ENCODE peak calls at places on chromosome 15, in ten cellular contexts. W is heart left ventricle, U is GM23248, C is Peyer's patch, O is sigmoid colon, N is upper lobe of left lung, G is A549, K is cardiac muscle cell, X is aorta, A is heart right ventricle. B is an unnamed sample.
A peak's percentile ranks its signal among the peaks of the same experiment; 100 is the strongest.

GRCh38 chr15:60400957-60401356 is 3.2 kb upstream of the ANXA2 start:
- DNase-seq in W (no peak), U (peak; percentile 61), C (no peak), O (no peak), N (no peak), G (no peak), K (no peak), X (no peak), A (no peak), B (no peak)

GRCh38 chr15:85681391-85681790 is 113.3 kb downstream of the KLHL25 start:
- DNase-seq in W (no peak), U (no peak), C (no peak), O (no peak), N (no peak), G (no peak), K (no peak), X (no peak), A (no peak), B (no peak)

GRCh38 chr15:76335129-76335850 is 1.3 kb upstream of the ISL2 start:
- DNase-seq in W (no peak), U (no peak), C (no peak), O (peak; percentile 68), N (no peak), G (no peak), K (no peak), X (no peak), A (no peak), B (no peak)

GRCh38 chr15:74807302-74807701 is 5.3 kb upstream of the LMAN1L start:
- DNase-seq in W (no peak), U (no peak), C (no peak), O (no peak), N (no peak), G (no peak), K (no peak), X (no peak), A (no peak), B (no peak)

GRCh38 chr15:78628227-78628626 is 7.4 kb upstream of the CHRNA3 start:
- DNase-seq in W (no peak), U (no peak), C (no peak), O (no peak), N (peak; percentile 7), G (no peak), K (no peak), X (no peak), A (no peak), B (no peak)

GRCh38 chr15:67074886-67075229 is 9.5 kb downstream of the SMAD3 start:
- DNase-seq in W (no peak), U (peak; percentile 70), C (no peak), O (no peak), N (no peak), G (no peak), K (no peak), X (no peak), A (no peak), B (no peak)

GRCh38 chr15:38554354-38554753 is 10.3 kb downstream of the RASGRP1 start:
- DNase-seq in W (no peak), U (no peak), C (no peak), O (no peak), N (no peak), G (no peak), K (no peak), X (no peak), A (no peak), B (no peak)

GRCh38 chr15:25830844-25831443 is 32.2 kb downstream of the ATP10A start:
- DNase-seq in W (peak; percentile 67), U (peak; percentile 98), C (no peak), O (peak; percentile 89), N (no peak), G (peak; percentile 69), K (peak; percentile 80), X (peak; percentile 88), A (no peak), B (no peak)

GRCh38 chr15:40320931-40321371 is 2.5 kb upstream of the INAFM2 start:
- DNase-seq in W (no peak), U (peak; percentile 81), C (peak; percentile 64), O (peak; percentile 79), N (peak; percentile 69), G (peak; percentile 48), K (peak; percentile 76), X (peak; percentile 59), A (peak; percentile 66), B (peak; percentile 26)

GRCh38 chr15:60526127-60526616 is 47.2 kb upstream of the ICE2 start:
- DNase-seq in W (no peak), U (no peak), C (no peak), O (peak; percentile 74), N (no peak), G (no peak), K (no peak), X (no peak), A (peak; percentile 31), B (no peak)

GRCh38 chr15:68537097-68537496 is 41.7 kb upstream of the CORO2B start:
- DNase-seq in W (no peak), U (peak; percentile 33), C (no peak), O (no peak), N (no peak), G (no peak), K (peak; percentile 19), X (no peak), A (no peak), B (no peak)

GRCh38 chr15:68537506-68537905 is 41.3 kb upstream of the CORO2B start:
- DNase-seq in W (no peak), U (no peak), C (no peak), O (no peak), N (no peak), G (no peak), K (no peak), X (no peak), A (no peak), B (no peak)

GRCh38 chr15:68531794-68532193 is 47.0 kb upstream of the CORO2B start:
- DNase-seq in W (no peak), U (no peak), C (no peak), O (no peak), N (no peak), G (no peak), K (no peak), X (no peak), A (no peak), B (no peak)

GRCh38 chr15:68538291-68538690 is 40.5 kb upstream of the CORO2B start:
- DNase-seq in W (no peak), U (peak; percentile 35), C (no peak), O (no peak), N (no peak), G (no peak), K (no peak), X (no peak), A (no peak), B (no peak)

GRCh38 chr15:68536331-68537095 is 42.3 kb upstream of the CORO2B start:
- DNase-seq in W (no peak), U (peak; percentile 96), C (no peak), O (no peak), N (no peak), G (no peak), K (peak; percentile 95), X (no peak), A (no peak), B (no peak)
- H3K27ac ChIP-seq in W (no peak overlapping the region), U (peak overlapping the region; percentile 97), C (no peak overlapping the region), O (no peak overlapping the region), N (no peak overlapping the region), G (peak overlapping the region; percentile 15), K (no peak overlapping the region), X (peak overlapping the region; percentile 49), A (no peak overlapping the region), B (no peak overlapping the region)

DNA sequence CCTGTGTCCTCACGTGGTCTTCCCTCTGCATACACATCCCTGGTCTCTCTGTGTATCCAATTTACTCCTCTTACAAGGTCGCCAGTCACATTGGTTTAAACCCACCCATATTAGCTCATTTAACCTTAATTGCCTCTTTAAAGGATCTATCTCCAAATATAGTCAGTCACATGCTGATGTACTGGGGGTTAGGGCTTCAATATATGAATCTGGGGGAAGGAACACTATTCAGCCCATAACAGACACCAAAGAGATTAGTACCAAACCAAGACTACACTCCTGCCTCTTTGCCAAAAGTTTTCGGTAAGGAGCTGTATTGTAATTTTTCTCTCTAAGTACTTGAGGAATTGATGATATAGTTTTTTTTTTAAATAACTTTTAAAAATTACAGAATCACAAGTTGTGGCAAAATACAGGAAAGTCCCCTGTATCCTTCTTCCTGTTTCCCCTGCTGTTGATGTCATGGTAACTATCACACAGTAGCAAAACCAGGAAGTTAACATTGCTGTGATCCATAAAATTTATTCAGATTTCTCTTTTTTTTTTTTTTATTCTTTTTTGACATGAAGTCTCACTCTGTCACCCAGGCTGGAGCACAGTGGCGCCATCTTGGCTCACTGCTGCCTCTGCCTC is 67.8 kb downstream of the SLCO3A1 start:
- DNase-seq in W (no peak), U (no peak), C (no peak), O (no peak), N (no peak), G (peak; percentile 10), K (peak; percentile 46), X (no peak), A (no peak), B (no peak)
- H3K27ac ChIP-seq in W (peak overlapping the region; percentile 72), U (no peak overlapping the region), C (no peak overlapping the region), O (no peak overlapping the region), N (peak overlapping the region; percentile 46), G (no peak overlapping the region), K (no peak overlapping the region), X (no peak overlapping the region), A (peak overlapping the region; percentile 57), B (no peak overlapping the region)

DNA sequence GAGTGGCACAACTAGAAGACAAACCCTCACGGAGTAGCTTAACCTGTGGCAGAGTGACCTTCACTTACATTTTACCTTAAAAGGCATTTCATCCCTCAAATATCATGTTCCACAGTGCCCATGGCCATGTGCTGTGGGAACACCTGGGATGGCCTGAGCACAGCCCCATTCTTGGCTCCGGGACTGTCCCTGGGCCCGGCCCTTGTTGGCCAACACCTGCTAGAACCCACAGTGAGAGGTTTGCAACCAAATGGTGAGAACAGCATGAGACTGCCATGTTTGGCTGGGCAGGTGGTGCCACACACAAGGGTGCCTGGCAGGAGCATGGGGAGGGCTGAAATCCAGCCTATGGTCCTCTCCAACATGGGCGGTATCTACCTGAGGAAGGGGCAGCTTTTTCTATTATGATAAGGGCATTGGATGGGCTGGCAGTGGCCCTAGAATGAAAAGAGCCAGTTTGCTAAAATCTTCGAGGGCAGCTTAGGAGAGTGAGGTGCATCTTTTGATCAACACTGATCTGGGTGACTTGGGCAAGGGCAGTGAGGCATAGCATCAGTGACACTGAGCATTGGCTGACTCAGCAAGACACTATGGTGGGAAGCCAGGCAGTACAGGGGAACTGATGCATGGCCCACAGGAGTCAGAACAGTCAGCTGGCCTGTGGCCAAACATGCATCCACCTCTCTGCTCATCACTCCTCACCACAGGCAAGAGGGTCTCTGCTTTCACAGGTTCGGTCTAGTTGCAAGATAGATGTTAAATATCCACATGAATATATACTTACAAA is 53.9 kb downstream of the SYNM start:
- DNase-seq in W (no peak), U (no peak), C (no peak), O (no peak), N (no peak), G (no peak), K (no peak), X (no peak), A (no peak), B (no peak)
- H3K27ac ChIP-seq in W (no peak overlapping the region), U (no peak overlapping the region), C (no peak overlapping the region), O (no peak overlapping the region), N (no peak overlapping the region), G (no peak overlapping the region), K (no peak overlapping the region), X (no peak overlapping the region), A (no peak overlapping the region), B (no peak overlapping the region)

DNA sequence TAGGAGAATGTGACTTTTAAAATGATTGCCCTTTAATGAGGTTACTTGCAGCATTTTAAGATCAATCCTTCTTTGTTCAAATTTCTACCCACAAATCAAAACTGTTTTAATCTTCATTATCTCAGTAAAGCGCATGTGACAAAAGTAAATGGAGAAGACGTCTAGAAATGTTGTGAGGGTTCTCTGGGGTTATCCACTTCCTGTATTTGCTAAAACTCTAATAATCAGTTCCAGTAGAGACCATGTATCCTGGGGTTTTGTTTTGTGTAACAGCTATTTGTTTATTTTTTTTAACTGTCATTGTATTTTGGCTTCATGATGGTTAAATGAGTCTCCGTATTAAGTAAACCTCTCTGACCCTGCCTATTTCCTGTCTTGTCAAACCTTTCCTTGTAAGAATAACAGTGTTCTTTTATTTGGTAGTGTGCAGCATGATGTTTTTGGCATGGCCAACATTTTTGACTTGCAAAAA is 27.5 kb downstream of the DUT start:
- DNase-seq in W (no peak), U (peak; percentile 47), C (no peak), O (no peak), N (no peak), G (no peak), K (peak; percentile 38), X (no peak), A (no peak), B (no peak)
- H3K27ac ChIP-seq in W (peak overlapping the region; percentile 15), U (peak overlapping the region; percentile 87), C (no peak overlapping the region), O (no peak overlapping the region), N (peak overlapping the region; percentile 25), G (no peak overlapping the region), K (no peak overlapping the region), X (no peak overlapping the region), A (no peak overlapping the region), B (no peak overlapping the region)

B was measured in substantia nigra.